ENCODE peak calls at places on chromosomes 3 and 15, in five cellular contexts. Q is K562, Z is GM12878, J is HCT116, G is H1. S is an unnamed sample.

GRCh38 chr3:188259611-188260010 is 105.7 kb downstream of the LPP start:
- DNase-seq in Q (no peak), Z (no peak), J (no peak), G (no peak), S (no peak)

GRCh38 chr15:78405336-78405924 is 32.6 kb upstream of the IREB2 start:
- DNase-seq in Q (no peak), Z (no peak), J (no peak), G (no peak), S (no peak)

GRCh38 chr3:168071535-168071934 is 24.2 kb downstream of the GOLIM4 start:
- DNase-seq in Q (no peak), Z (no peak), J (peak; percentile 70), G (no peak), S (no peak)

GRCh38 chr15:47409601-47410000 is 307.7 kb upstream of the SEMA6D start:
- DNase-seq in Q (no peak), Z (no peak), J (no peak), G (no peak), S (no peak)

GRCh38 chr15:35624881-35625280 is 78.9 kb upstream of the DPH6 start:
- DNase-seq in Q (no peak), Z (no peak), J (no peak), G (no peak), S (no peak)

GRCh38 chr15:47824185-47824584 is 106.9 kb downstream of the SEMA6D start:
- DNase-seq in Q (no peak), Z (no peak), J (no peak), G (no peak), S (no peak)

GRCh38 chr15:35068861-35069260 is 16.2 kb downstream of the NANOGP8 start:
- DNase-seq in Q (no peak), Z (no peak), J (no peak), G (no peak), S (no peak)

GRCh38 chr3:16113704-16114103 is 60.8 kb upstream of the GALNT15 start:
- DNase-seq in Q (no peak), Z (no peak), J (no peak), G (no peak), S (no peak)

GRCh38 chr3:132209860-132210259 is 107.3 kb upstream of the ACP3 start:
- DNase-seq in Q (no peak), Z (no peak), J (no peak), G (no peak), S (no peak)

GRCh38 chr3:74426571-74426970 is 187.9 kb downstream of the CNTN3 start:
- DNase-seq in Q (no peak), Z (no peak), J (no peak), G (no peak), S (no peak)

GRCh38 chr3:117788086-117788485 is 1078.5 kb downstream of the TUSC7 start:
- DNase-seq in Q (no peak), Z (no peak), J (no peak), G (no peak), S (no peak)

GRCh38 chr3:39150170-39150802 is 3.1 kb downstream of the CSRNP1 start:
- DNase-seq in Q (no peak), Z (no peak), J (no peak), G (no peak), S (no peak)

GRCh38 chr3:188299068-188299467 is 145.1 kb downstream of the LPP start:
- DNase-seq in Q (no peak), Z (no peak), J (no peak), G (no peak), S (no peak)

GRCh38 chr3:160676547-160677303 is at the start of gene ARL14:
- DNase-seq in Q (no peak), Z (no peak), J (peak; percentile 89), G (peak; percentile 21), S (peak; percentile 12)

GRCh38 chr3:45642731-45643152 is 46.5 kb upstream of the SACM1L start:
- DNase-seq in Q (no peak), Z (no peak), J (no peak), G (no peak), S (no peak)

GRCh38 chr3:188261011-188261410 is 107.1 kb downstream of the LPP start:
- DNase-seq in Q (no peak), Z (no peak), J (no peak), G (no peak), S (no peak)

GRCh38 chr3:88221726-88222125 is 72.0 kb downstream of the C3orf38 start:
- DNase-seq in Q (no peak), Z (no peak), J (no peak), G (no peak), S (no peak)

GRCh38 chr15:40108061-40108854 is 421 bp downstream of the BMF start:
- DNase-seq in Q (no peak), Z (no peak), J (no peak), G (no peak), S (no peak)
- TF ChIP-seq POLR2A in Q (no peak), Z (no peak), J (no peak), G (no peak), S (no peak)

GRCh38 chr3:10373686-10374261 is 52.9 kb upstream of the SEC13 start:
- DNase-seq in Q (no peak), Z (no peak), J (peak; percentile 18), G (no peak), S (no peak)
- TF ChIP-seq YY1 in Q (no peak), Z (no peak), J (no peak), G (no peak), S (no peak)

DNA sequence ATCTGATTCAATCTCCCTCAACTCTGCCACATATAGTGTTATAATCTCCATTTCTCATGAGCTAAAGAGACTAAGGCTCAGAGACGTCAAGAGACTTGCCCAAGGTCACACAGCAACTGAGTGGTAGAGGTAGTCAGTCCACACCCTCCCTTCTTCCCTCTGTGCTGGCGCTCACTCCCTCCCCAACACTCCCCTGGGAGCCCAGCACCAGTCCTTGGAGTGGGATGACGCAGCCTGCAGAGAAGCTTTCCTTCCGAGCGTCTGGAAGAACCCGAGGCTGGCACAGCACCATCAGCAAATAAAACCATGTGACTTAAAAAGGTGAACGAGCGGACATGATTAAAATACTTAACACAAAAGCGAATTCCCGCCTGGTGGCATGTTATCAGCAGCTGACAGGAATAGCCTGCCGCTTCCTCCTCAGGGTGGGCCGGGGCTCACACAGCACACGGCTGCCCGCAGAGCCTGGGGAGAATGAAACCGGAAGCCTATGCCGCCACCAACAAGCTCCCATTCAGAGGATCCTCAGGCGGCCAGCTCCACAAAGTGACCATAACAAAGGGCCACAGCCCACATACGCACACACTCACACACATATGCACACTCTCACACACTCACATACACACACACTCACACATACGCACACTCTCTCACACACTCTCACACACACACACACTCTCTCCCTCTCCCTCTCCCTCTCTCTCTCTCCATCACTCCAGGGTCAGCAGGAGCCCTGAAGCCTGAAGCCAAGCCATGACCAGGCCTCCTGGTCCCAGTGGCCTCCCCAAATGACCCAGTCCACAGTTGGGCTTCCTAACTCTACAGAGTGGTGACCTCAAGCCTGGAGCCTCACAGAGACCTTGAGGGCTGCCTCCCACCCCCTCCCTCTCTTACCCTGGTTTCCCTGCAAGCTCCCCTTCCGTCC is 120.5 kb downstream of the XXYLT1 start:
- DNase-seq in Q (peak; percentile 72), Z (no peak), J (no peak), G (peak; percentile 29), S (no peak)
- TF ChIP-seq POLR2A in Q (peak; percentile 73), Z (peak; percentile 47), J (no peak), G (no peak), S (no peak)

DNA sequence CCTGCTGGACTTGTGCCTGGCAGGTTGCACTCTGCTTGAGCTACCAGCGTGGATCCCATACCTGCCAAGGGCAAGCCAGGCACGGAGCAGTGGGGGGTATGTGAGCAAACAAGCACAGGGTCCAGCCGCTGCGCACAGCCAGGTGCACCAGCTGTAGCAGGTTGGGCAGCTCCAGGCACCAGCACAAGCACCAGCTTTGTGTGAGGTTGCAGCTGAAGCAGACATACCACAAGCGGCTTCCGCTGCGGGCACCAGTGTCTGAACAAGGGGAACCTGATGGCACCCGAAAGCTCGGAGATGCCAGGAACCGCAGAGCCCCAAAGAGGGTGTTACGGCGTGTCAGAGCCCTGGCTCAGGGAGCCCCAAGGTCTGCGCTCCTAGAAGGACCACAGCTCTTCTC is 472.7 kb upstream of the ARL6 start:
- DNase-seq in Q (no peak), Z (no peak), J (no peak), G (no peak), S (no peak)
- TF ChIP-seq YY1 in Q (no peak), Z (no peak), J (no peak), G (no peak), S (no peak)

S was measured in HepG2.